ENCODE peak calls at places on chromosomes 4 and X, in five cellular contexts. G is ovary, B is right lobe of liver, M is GM12891, V is endothelial cell of umbilical vein. Z is an unnamed sample.

GRCh38 chr4:184648220-184649025 is 824 bp downstream of the CASP3 start:
- DNase-seq in G (peak; percentile 60), B (peak; percentile 79), M (no peak), V (peak; percentile 59), Z (no peak)

GRCh38 chrX:53155512-53156206 is 61.7 kb downstream of the KANTR start:
- DNase-seq in G (no peak), B (no peak), M (no peak), V (no peak), Z (no peak)

GRCh38 chr4:94452476-94453300 is 946 bp downstream of the PDLIM5 start:
- DNase-seq in G (peak; percentile 77), B (peak; percentile 93), M (no peak), V (peak; percentile 80), Z (no peak)

GRCh38 chr4:179867300-179867878 is 2375.8 kb upstream of the TENM3 start:
- DNase-seq in G (no peak), B (peak; percentile 57), M (peak; percentile 26), V (no peak), Z (peak; percentile 12)

GRCh38 chrX:49184294-49185061 is 1.7 kb downstream of the PRICKLE3 start:
- DNase-seq in G (peak; percentile 95), B (peak; percentile 66), M (no peak), V (peak; percentile 87), Z (no peak)

GRCh38 chrX:55767100-55767499 is 49.6 kb downstream of the RRAGB start:
- DNase-seq in G (no peak), B (no peak), M (no peak), V (no peak), Z (no peak)

GRCh38 chr4:18669390-18669789 is 647.8 kb upstream of the LCORL start:
- DNase-seq in G (no peak), B (no peak), M (no peak), V (no peak), Z (no peak)

GRCh38 chrX:71160475-71160874 is 15.8 kb downstream of the NLGN3 start:
- DNase-seq in G (no peak), B (no peak), M (no peak), V (no peak), Z (no peak)

GRCh38 chr4:7358100-7358735 is 76.5 kb downstream of the PSAPL1 start:
- DNase-seq in G (peak; percentile 56), B (no peak), M (no peak), V (peak; percentile 30), Z (peak; percentile 80)

GRCh38 chr4:147741190-147741788 is 9.4 kb downstream of the ARHGAP10 start:
- DNase-seq in G (no peak), B (no peak), M (no peak), V (no peak), Z (no peak)

GRCh38 chr4:2305766-2306501 is 44.0 kb upstream of the MXD4 start:
- DNase-seq in G (no peak), B (no peak), M (no peak), V (no peak), Z (no peak)

GRCh38 chr4:152401424-152401823 is 134.5 kb downstream of the FBXW7 start:
- DNase-seq in G (no peak), B (no peak), M (no peak), V (no peak), Z (no peak)

GRCh38 chr4:183659919-183660318 is 826 bp downstream of the TRAPPC11 start:
- DNase-seq in G (no peak), B (no peak), M (no peak), V (no peak), Z (no peak)

GRCh38 chr4:57318694-57319093 is 208.5 kb upstream of the IGFBP7 start:
- DNase-seq in G (no peak), B (no peak), M (no peak), V (no peak), Z (no peak)

GRCh38 chr4:156718226-156718625 is 253.4 kb downstream of the PDGFC start:
- DNase-seq in G (no peak), B (no peak), M (no peak), V (no peak), Z (no peak)

GRCh38 chr4:52017809-52018208 is 2.4 kb downstream of the LRRC66 start:
- DNase-seq in G (no peak), B (no peak), M (no peak), V (no peak), Z (no peak)

DNA sequence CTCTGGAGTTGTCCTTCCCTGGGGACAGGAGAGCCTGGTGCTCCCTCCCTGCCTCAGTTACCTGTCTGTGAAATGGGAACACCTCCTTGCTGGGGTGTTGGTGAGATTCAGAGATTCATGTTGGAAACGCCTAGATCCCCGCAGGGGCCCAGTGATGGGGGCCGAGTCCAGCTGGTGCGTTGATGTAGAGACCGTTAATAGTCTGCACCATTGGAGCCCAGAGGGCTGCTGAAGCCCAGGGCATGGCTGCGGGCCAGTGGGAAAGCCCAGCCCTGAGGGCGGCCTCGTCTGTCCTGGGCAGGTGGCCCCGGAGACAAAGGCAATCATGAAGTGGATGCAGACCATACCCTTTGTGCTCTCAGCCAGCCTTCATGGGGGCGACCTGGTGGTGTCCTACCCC is 14.4 kb downstream of the CPZ start:
- DNase-seq in G (no peak), B (no peak), M (no peak), V (no peak), Z (no peak)
- TF ChIP-seq POLR2A in G (no peak), B (no peak), M (no peak), V (no peak), Z (no peak)

DNA sequence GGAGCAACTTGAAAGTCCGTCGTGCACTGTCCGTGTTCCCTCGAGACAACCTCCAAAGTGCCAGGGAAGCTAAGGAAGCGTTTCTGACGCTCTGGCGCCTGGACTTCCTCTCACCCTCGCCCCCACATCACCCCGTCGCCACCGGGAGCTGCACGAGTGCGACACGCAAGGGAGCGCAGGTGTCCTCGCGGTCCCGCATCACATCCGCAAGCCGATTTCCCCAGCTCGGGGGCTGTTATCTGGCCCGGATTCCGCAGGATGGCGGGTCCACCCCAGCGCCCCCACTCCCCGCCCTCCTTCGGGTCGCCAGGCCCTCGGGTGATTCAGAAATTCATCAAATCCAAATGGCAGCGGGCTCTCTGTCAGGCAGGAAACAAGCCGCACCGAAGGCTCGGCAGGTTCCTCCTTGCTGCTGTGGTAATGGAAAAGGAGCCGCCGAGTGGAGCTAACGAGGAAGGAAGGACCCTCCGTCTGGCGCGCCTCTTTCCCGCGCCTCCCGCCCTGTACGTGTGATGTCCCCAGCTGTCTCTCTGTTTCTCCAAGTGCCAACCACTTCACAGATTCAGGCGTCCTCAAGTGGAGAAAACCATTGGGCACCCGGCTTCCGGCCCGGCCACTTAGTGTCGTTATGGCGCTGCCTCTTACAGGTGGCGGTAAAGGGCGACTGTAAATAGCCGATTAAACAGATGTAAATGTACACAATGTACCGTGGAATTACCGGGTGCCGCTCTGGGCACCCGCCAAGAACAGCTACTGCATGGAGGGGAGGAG is 901 bp upstream of the SETD7 start:
- DNase-seq in G (peak; percentile 32), B (peak; percentile 72), M (peak; percentile 29), V (peak; percentile 52), Z (no peak)
- TF ChIP-seq POLR2A in G (peak; percentile 20), B (no peak), M (no peak), V (no peak), Z (no peak)

GRCh38 chr4:40238700-40239548 is 42.1 kb downstream of the RHOH start:
- DNase-seq in G (no peak), B (no peak), M (no peak), V (no peak), Z (no peak)
- TF ChIP-seq POLR2A in G (no peak), B (no peak), M (peak; percentile 14), V (no peak), Z (no peak)

DNA sequence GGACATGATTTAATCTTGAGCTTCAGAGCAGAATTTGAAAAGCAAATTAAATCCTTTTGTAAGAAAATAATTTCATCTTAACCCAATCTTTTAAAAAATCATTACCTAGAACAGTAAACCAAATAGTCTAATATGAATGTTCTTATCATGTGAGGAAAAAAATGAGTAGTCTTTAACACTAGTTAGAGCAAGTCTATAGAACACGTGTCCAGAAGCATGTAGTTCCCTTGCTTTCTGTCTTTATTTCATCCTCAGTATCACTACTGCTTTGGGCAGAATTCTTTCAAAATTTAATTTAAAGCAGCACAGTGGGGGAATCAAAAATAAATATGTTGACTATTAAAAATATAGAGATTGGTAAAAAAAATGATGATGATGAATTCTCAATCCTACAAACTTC is 2.1 kb downstream of the RBM47 start:
- DNase-seq in G (no peak), B (no peak), M (no peak), V (no peak), Z (no peak)
- TF ChIP-seq POLR2A in G (no peak), B (no peak), M (no peak), V (no peak), Z (no peak)

GRCh38 chrX:24026403-24026801 is 584 bp downstream of the KLHL15 start:
- DNase-seq in G (no peak), B (no peak), M (no peak), V (peak; percentile 28), Z (no peak)

GRCh38 chrX:24023538-24023937 is 3.4 kb downstream of the KLHL15 start:
- DNase-seq in G (no peak), B (no peak), M (no peak), V (no peak), Z (no peak)

GRCh38 chrX:24025741-24026402 is 1.1 kb downstream of the KLHL15 start:
- DNase-seq in G (no peak), B (peak; percentile 57), M (no peak), V (peak; percentile 51), Z (no peak)

GRCh38 chrX:24023972-24024664 is 2.9 kb downstream of the KLHL15 start:
- DNase-seq in G (no peak), B (no peak), M (no peak), V (peak; percentile 49), Z (no peak)

GRCh38 chrX:24024819-24025740 is 1.9 kb downstream of the KLHL15 start:
- DNase-seq in G (peak; percentile 86), B (peak; percentile 91), M (peak; percentile 67), V (peak; percentile 86), Z (peak; percentile 33)
- TF ChIP-seq POLR2A in G (peak; percentile 76), B (peak; percentile 82), M (peak; percentile 87), V (peak; percentile 81), Z (peak; percentile 98)

GRCh38 chrX:154097597-154098541 is at the start of gene MECP2:
- DNase-seq in G (peak; percentile 89), B (peak; percentile 92), M (peak; percentile 72), V (peak; percentile 92), Z (peak; percentile 85)
- TF ChIP-seq POLR2A in G (peak; percentile 24), B (no peak), M (no peak), V (no peak), Z (peak; percentile 35)

GRCh38 chrX:21374163-21374993 is at the start of gene CNKSR2:
- DNase-seq in G (peak; percentile 24), B (peak; percentile 79), M (peak; percentile 45), V (peak; percentile 5), Z (no peak)
- TF ChIP-seq POLR2A in G (no peak), B (no peak), M (no peak), V (no peak), Z (no peak)